ENCODE peak calls at places on chromosomes 7 and 10, in nine cellular contexts. A is aorta; U is keratinocyte; T is heart left ventricle; C is naive thymus-derived CD4-positive, alpha-beta T cell; N is cardiac muscle cell; V is tibial artery; Z is IMR-90; Q is transverse colon. H is an unnamed sample. For H3K9me3 and H3K27me3, the result is how much of the 10 kb centered on the place peaks cover.

GRCh38 chr7:116911799-116912198 is 41.5 kb upstream of the ST7 start:
- DNase-seq in A (no peak), Q (no peak), Z (no peak), T (no peak), C (no peak), N (no peak), V (no peak), U (no peak), H (peak)

GRCh38 chr7:80795174-80795573 is 123.7 kb downstream of the SEMA3C start:
- DNase-seq in C (no peak), U (no peak), A (no peak), T (no peak), V (no peak), N (peak), Z (no peak), Q (no peak), H (no peak)

GRCh38 chr7:74203956-74204615 is 5.7 kb upstream of the LAT2 start:
- DNase-seq in N (no peak), Q (no peak), T (no peak), Z (no peak), V (no peak), A (no peak), C (no peak), U (no peak), H (no peak)

GRCh38 chr7:139950881-139951525 is 111.7 kb downstream of the PARP12 start:
- DNase-seq in N (no peak), V (no peak), Q (no peak), Z (no peak), T (no peak), C (no peak), U (no peak), A (no peak), H (no peak)

GRCh38 chr10:95814011-95814727 is 58.2 kb downstream of the ENTPD1 start:
- DNase-seq in T (peak), Q (no peak), U (no peak), N (peak), Z (peak), A (peak), C (no peak), V (no peak), H (peak)

GRCh38 chr7:22548313-22548712 is 48.3 kb upstream of the STEAP1B start:
- DNase-seq in N (no peak), U (no peak), A (no peak), T (no peak), Q (no peak), Z (no peak), V (no peak), C (no peak), H (no peak)

GRCh38 chr7:47546728-47547494 is 35.0 kb downstream of the TNS3 start:
- DNase-seq in Z (no peak), U (no peak), Q (peak), A (no peak), C (no peak), T (no peak), N (no peak), V (no peak), H (no peak)

GRCh38 chr7:51366930-51367613 is 50.5 kb upstream of the COBL start:
- DNase-seq in V (no peak), N (peak), Z (peak), Q (peak), C (no peak), T (no peak), U (peak), A (no peak), H (peak)

GRCh38 chr7:112550468-112551060 is 69.8 kb downstream of the LSMEM1 start:
- DNase-seq in N (peak), U (peak), V (no peak), T (no peak), C (no peak), Q (no peak), Z (peak), A (no peak), H (peak)

GRCh38 chr7:1555813-1556540 is at the start of gene TMEM184A:
- DNase-seq in U (no peak), A (no peak), T (no peak), C (no peak), V (no peak), Z (no peak), N (no peak), Q (peak), H (no peak)

GRCh38 chr7:37440738-37441404 is 7.8 kb downstream of the ELMO1 start:
- DNase-seq in Z (no peak), A (no peak), C (peak), Q (no peak), T (peak), U (no peak), N (no peak), V (peak), H (no peak)

GRCh38 chr7:101308245-101309085 is 13.1 kb downstream of the IFT22 start:
- DNase-seq in Q (peak), A (no peak), C (peak), U (peak), Z (no peak), V (no peak), T (no peak), N (peak), H (peak)

GRCh38 chr7:136072447-136072846 is 95.3 kb upstream of the MTPN start:
- DNase-seq in U (no peak), C (no peak), N (no peak), T (no peak), Q (no peak), V (no peak), Z (no peak), A (no peak), H (no peak)

GRCh38 chr10:116385994-116386809 is 41.4 kb upstream of the PNLIPRP3 start:
- DNase-seq in N (peak), A (no peak), V (no peak), Z (peak), C (no peak), U (no peak), T (no peak), Q (no peak), H (peak)

GRCh38 chr10:132326925-132327324 is 5.1 kb upstream of the LRRC27 start:
- DNase-seq in U (no peak), Q (no peak), N (no peak), A (no peak), V (no peak), T (no peak), C (no peak), Z (no peak), H (no peak)

GRCh38 chr10:60299961-60300883 is 89.5 kb downstream of the ANK3 start:
- DNase-seq in U (no peak), T (peak), V (no peak), N (peak), Q (no peak), Z (peak), A (no peak), C (no peak), H (peak)

GRCh38 chr7:17134786-17135185 is 163.7 kb upstream of the AHR start:
- DNase-seq in U (no peak), C (no peak), V (no peak), Z (no peak), Q (no peak), T (no peak), N (no peak), A (no peak), H (no peak)

GRCh38 chr10:77804371-77804770 is 122.2 kb downstream of the DLG5 start:
- DNase-seq in U (no peak), Z (no peak), N (no peak), Q (no peak), T (no peak), C (no peak), A (no peak), V (no peak), H (no peak)

DNA sequence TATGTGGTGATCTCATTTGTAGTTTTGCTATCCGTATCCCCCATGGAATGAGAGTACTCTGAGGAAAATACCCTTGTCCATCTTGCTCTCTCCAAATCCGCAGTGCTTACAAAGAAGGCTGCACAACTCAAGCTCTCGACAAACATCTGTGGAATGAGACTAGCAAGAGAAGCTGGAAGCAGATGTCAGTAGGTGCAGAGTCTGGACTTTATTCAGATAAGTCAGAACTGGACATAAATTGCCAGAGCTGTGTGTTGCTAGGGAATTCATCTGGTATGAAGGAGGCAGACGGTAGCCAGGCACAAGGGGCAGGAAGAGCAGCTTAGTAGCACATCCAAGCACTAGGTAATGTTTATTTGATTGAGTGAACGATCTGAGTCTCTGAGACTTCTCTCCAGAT is 1046.2 kb downstream of the XPNPEP1 start:
- DNase-seq in U (no peak), C (no peak), N (no peak), T (no peak), Q (no peak), V (no peak), Z (peak), A (no peak), H (peak)
- H3K9me3 ChIP-seq in U (under half), C (under half), N (under half), T (under half), Q (under half), V (under half), Z (under half), A (under half), H (under half)

GRCh38 chr7:153327683-153328082 is 568.1 kb downstream of the ACTR3B start:
- DNase-seq in Z (no peak), T (no peak), A (no peak), V (no peak), U (no peak), C (no peak), Q (no peak), N (no peak), H (no peak)
- H3K27me3 ChIP-seq in Z (under half), T (under half), A (under half), V (under half), U (under half), C (under half), Q (under half), N (under half), H (under half)

GRCh38 chr7:5345171-5345570 is 62.4 kb downstream of the SLC29A4 start:
- DNase-seq in V (no peak), Q (no peak), Z (no peak), U (no peak), N (no peak), A (no peak), T (no peak), C (no peak), H (no peak)

GRCh38 chr7:5337047-5337446 is 54.3 kb downstream of the SLC29A4 start:
- DNase-seq in Z (no peak), N (no peak), V (no peak), U (no peak), Q (no peak), A (no peak), T (no peak), C (no peak), H (no peak)

GRCh38 chr7:5344342-5344741 is 61.6 kb downstream of the SLC29A4 start:
- DNase-seq in V (no peak), Z (no peak), C (no peak), Q (no peak), N (no peak), T (no peak), U (no peak), A (no peak), H (no peak)

GRCh38 chr7:5343893-5344292 is 61.1 kb downstream of the SLC29A4 start:
- DNase-seq in A (no peak), U (no peak), T (no peak), N (no peak), C (no peak), V (no peak), Z (no peak), Q (no peak), H (no peak)

GRCh38 chr7:5339949-5340348 is 57.2 kb downstream of the SLC29A4 start:
- DNase-seq in Z (no peak), V (no peak), A (no peak), Q (no peak), N (no peak), C (no peak), T (no peak), U (no peak), H (no peak)
- H3K9me3 ChIP-seq in Z (under half), V (under half), A (under half), Q (under half), N (under half), C (under half), T (under half), U (under half), H (under half)

GRCh38 chr7:6320791-6321190 is 48.4 kb upstream of the CYTH3 start:
- DNase-seq in A (no peak), N (no peak), Q (no peak), T (no peak), U (no peak), C (no peak), V (no peak), Z (no peak), H (no peak)
- H3K27me3 ChIP-seq in A (under half), N (under half), Q (under half), T (under half), U (under half), C (under half), V (under half), Z (under half), H (under half)

GRCh38 chr10:114474989-114475388 is 70.7 kb upstream of the AFAP1L2 start:
- DNase-seq in Q (no peak), T (no peak), A (no peak), U (no peak), Z (no peak), C (no peak), N (no peak), V (no peak), H (no peak)
- H3K9me3 ChIP-seq in Q (under half), T (under half), A (under half), U (under half), Z (under half), C (under half), N (under half), V (under half), H (under half)

DNA sequence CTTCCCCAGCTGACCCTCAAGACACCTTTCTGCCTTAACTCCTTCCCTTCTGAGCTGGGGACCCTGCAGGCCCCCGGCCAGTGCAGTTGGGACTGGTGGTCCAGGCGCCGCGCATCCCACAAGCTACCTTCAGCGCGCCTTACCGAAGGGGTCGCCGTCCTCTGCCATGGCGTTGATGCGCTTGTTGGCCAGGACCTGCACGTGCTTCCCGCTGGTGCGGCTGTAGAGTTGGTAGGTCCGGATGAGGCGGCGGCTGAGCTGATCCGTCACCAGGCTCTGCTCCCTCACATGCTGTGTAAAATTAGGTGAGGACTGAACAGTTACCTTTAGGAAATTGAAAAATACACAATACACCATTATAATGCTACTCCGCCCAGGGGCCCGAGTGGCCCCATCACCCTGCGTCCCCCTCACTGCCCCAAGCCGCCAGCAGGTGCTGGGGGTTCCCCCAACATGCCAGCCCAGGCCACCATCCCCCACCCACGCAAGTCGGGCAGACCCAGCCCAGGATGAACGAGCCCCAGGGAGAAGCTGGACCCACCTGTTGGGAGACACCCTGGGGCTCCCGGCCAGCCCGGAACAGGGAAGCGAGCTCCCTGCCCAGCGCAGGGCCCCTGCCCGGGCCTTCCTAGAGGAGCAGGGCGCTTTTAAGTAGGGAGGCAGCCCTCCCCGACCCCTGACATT is 1.2 kb downstream of the FGF8 start:
- DNase-seq in V (no peak), A (no peak), Z (no peak), Q (no peak), N (no peak), T (no peak), C (no peak), U (no peak), H (no peak)
- H3K27me3 ChIP-seq in V (under half), A (under half), Z (half or more), Q (half or more), N (under half), T (half or more), C (under half), U (half or more), H (half or more)

GRCh38 chr10:113959383-113959760 is 84.3 kb upstream of the ADRB1 start:
- DNase-seq in T (no peak), A (no peak), Z (no peak), V (no peak), N (no peak), C (no peak), U (no peak), Q (peak), H (no peak)
- H3K9me3 ChIP-seq in T (under half), A (under half), Z (under half), V (under half), N (under half), C (under half), U (under half), Q (under half), H (under half)

GRCh38 chr10:47298730-47299129 is 1.3 kb upstream of the GDF10 start:
- DNase-seq in Z (no peak), C (no peak), T (no peak), N (no peak), Q (no peak), A (no peak), U (no peak), V (no peak), H (no peak)

GRCh38 chr10:47301833-47302232 is 1.8 kb downstream of the GDF10 start:
- DNase-seq in C (no peak), U (no peak), N (no peak), V (no peak), T (no peak), A (no peak), Q (no peak), Z (no peak), H (no peak)

GRCh38 chr10:47299611-47299988 is 397 bp upstream of the GDF10 start:
- DNase-seq in C (no peak), Z (no peak), N (no peak), U (no peak), V (no peak), Q (no peak), T (no peak), A (no peak), H (no peak)

GRCh38 chr10:47297796-47298540 is 2.0 kb upstream of the GDF10 start:
- DNase-seq in N (no peak), Q (no peak), C (no peak), V (no peak), T (no peak), U (no peak), Z (no peak), A (no peak), H (no peak)

GRCh38 chr10:47299989-47300931 is at the start of gene GDF10:
- DNase-seq in A (no peak), V (no peak), Z (no peak), U (no peak), Q (no peak), N (peak), C (no peak), T (no peak), H (peak)
- H3K27me3 ChIP-seq in A (under half), V (under half), Z (half or more), U (half or more), Q (half or more), N (half or more), C (under half), T (under half), H (under half)

DNA sequence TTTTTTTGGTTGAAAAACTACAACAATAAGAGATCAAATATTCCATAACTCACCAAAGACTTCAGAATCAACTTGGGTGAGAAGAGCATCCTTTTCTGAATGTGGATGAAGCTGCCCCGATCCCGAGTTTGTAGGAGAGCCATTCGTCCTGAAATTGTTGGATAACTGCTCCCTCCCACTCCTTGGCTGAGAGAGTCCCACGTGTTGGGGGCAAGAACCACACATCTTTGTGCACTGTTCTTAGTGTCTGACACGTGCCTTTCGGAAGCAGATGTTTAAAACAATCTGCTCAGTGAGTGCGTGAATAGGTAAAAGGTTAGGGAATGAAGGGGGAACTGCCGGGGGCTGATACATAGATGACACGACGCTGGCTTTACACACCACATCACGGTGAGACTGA is 575.7 kb downstream of the PTPRN2 start:
- DNase-seq in T (no peak), U (no peak), Q (no peak), C (no peak), Z (no peak), A (no peak), N (no peak), V (no peak), H (no peak)
- H3K9me3 ChIP-seq in T (under half), U (under half), Q (under half), C (under half), Z (under half), A (under half), N (under half), V (under half), H (under half)

H was measured in adipocyte.